ENCODE peak calls at places on chromosome 13, in four cellular contexts. K, W, Z and Y are unnamed samples.

GRCh38 chr13:110593430-110594130 is 21.8 kb upstream of the NAXD start:
- DNase-seq in K (no peak), W (no peak), Z (peak), Y (no peak)

GRCh38 chr13:111584101-111584500 is 263.7 kb downstream of the TEX29 start:
- DNase-seq in K (no peak), W (no peak), Z (no peak), Y (no peak)

GRCh38 chr13:52160053-52160452 is 656 bp upstream of the NEK3 start:
- DNase-seq in K (no peak), W (no peak), Z (no peak), Y (no peak)

GRCh38 chr13:82370306-82370705 is 1512.0 kb downstream of the SLITRK1 start:
- DNase-seq in K (no peak), W (no peak), Z (no peak), Y (no peak)

GRCh38 chr13:99931462-99931861 is 40.1 kb downstream of the ZIC5 start:
- DNase-seq in K (no peak), W (no peak), Z (no peak), Y (no peak)

GRCh38 chr13:40764587-40765403 is 6.2 kb downstream of the MRPS31 start:
- DNase-seq in K (peak), W (no peak), Z (peak), Y (no peak)

GRCh38 chr13:99766641-99767045 is 204.9 kb downstream of the ZIC5 start:
- DNase-seq in K (no peak), W (no peak), Z (no peak), Y (no peak)

GRCh38 chr13:73715114-73715909 is 418.9 kb downstream of the KLF12 start:
- DNase-seq in K (peak), W (no peak), Z (no peak), Y (no peak)

GRCh38 chr13:30690282-30691188 is 44.8 kb upstream of the ALOX5AP start:
- DNase-seq in K (no peak), W (no peak), Z (peak), Y (peak)

GRCh38 chr13:96068729-96069128 is 15.5 kb upstream of the UGGT2 start:
- DNase-seq in K (no peak), W (no peak), Z (no peak), Y (no peak)

GRCh38 chr13:20141238-20142018 is 19.4 kb downstream of the GJA3 start:
- DNase-seq in K (no peak), W (no peak), Z (no peak), Y (no peak)

GRCh38 chr13:34748078-34748477 is 194.0 kb upstream of the NBEA start:
- DNase-seq in K (no peak), W (no peak), Z (peak), Y (peak)